ENCODE peak calls at places on chromosomes 5 and 9, in five cellular contexts. A is aorta; P is MCF 10A; X is stimulated activated CD4-positive, alpha-beta T cell treated with anti-CD3 and anti-CD28 coated beads, Interleukin-2, amount 100 ng/mL, for 24 hours; T is GF-D8. U is an unnamed sample.

GRCh38 chr5:130571076-130571475 is 594.0 kb downstream of the HINT1 start:
- DNase-seq in T (no peak), X (no peak), A (no peak), P (peak; percentile 66), U (no peak)

GRCh38 chr5:151231359-151231758 is 7.5 kb upstream of the CCDC69 start:
- DNase-seq in X (no peak), P (no peak), A (no peak), T (no peak), U (no peak)

GRCh38 chr5:147803941-147804717 is 21.6 kb upstream of the JAKMIP2 start:
- DNase-seq in X (no peak), A (no peak), P (no peak), T (no peak), U (no peak)

GRCh38 chr9:4583001-4583400 is 79.1 kb upstream of the PLPP6 start:
- DNase-seq in T (no peak), P (no peak), X (no peak), A (no peak), U (no peak)

GRCh38 chr5:176779537-176779936 is 30.8 kb upstream of the UNC5A start:
- DNase-seq in P (peak; percentile 31), A (peak; percentile 27), X (no peak), T (no peak), U (no peak)

GRCh38 chr5:19498852-19499251 is 489.1 kb downstream of the CDH18 start:
- DNase-seq in P (peak; percentile 24), A (no peak), T (no peak), X (no peak), U (no peak)

GRCh38 chr9:38083858-38084555 is 15.0 kb upstream of the SHB start:
- DNase-seq in P (no peak), A (no peak), T (no peak), X (no peak), U (peak; percentile 24)

GRCh38 chr5:75671506-75671905 is 45.7 kb downstream of the POC5 start:
- DNase-seq in P (peak; percentile 15), A (no peak), T (no peak), X (no peak), U (no peak)

GRCh38 chr5:177169271-177169670 is 35.7 kb downstream of the NSD1 start:
- DNase-seq in P (no peak), A (no peak), T (no peak), X (no peak), U (no peak)

GRCh38 chr5:38191693-38192092 is 66.7 kb upstream of the EGFLAM start:
- DNase-seq in A (no peak), T (no peak), X (no peak), P (no peak), U (no peak)

GRCh38 chr9:131656356-131657030 is 83.4 kb downstream of the RAPGEF1 start:
- DNase-seq in P (no peak), A (no peak), T (peak; percentile 99), X (peak; percentile 60), U (no peak)

GRCh38 chr5:180173875-180174586 is 35.0 kb downstream of the RASGEF1C start:
- DNase-seq in T (no peak), P (no peak), X (no peak), A (no peak), U (peak; percentile 43)

GRCh38 chr5:141192110-141192725 is at the start of gene PCDHB10:
- DNase-seq in T (no peak), P (peak; percentile 60), A (no peak), X (peak; percentile 53), U (peak; percentile 19)

GRCh38 chr5:73946278-73946677 is 320.3 kb downstream of the ARHGEF28 start:
- DNase-seq in T (no peak), X (no peak), P (no peak), A (no peak), U (peak; percentile 47)

GRCh38 chr9:84751921-84752320 is 82.4 kb downstream of the NTRK2 start:
- DNase-seq in X (no peak), P (peak; percentile 14), A (no peak), T (no peak), U (no peak)

GRCh38 chr5:43627028-43627427 is 24.0 kb downstream of the NNT start:
- DNase-seq in P (peak; percentile 83), A (no peak), T (no peak), X (no peak), U (peak; percentile 10)

GRCh38 chr5:68587181-68587580 is 371.6 kb downstream of the PIK3R1 start:
- DNase-seq in T (no peak), P (no peak), A (no peak), X (no peak), U (no peak)

GRCh38 chr5:145834917-145835838 is at the start of gene PRELID2:
- DNase-seq in X (peak; percentile 69), T (peak; percentile 88), A (peak; percentile 96), P (peak; percentile 94), U (peak; percentile 78)

GRCh38 chr9:132204883-132205282 is 43.0 kb downstream of the NTNG2 start:
- DNase-seq in X (no peak), A (no peak), T (no peak), P (no peak), U (no peak)

GRCh38 chr9:68759981-68760673 is 55.1 kb downstream of the PIP5K1B start:
- DNase-seq in P (no peak), X (no peak), T (no peak), A (no peak), U (no peak)

GRCh38 chr9:110847661-110848060 is 179.1 kb downstream of the MUSK start:
- DNase-seq in T (no peak), P (peak; percentile 9), A (no peak), X (no peak), U (no peak)